ENCODE peak calls at places on chromosomes 4 and X, in ten cellular contexts. E is testis; B is tibial artery; K is CD8-positive, alpha-beta T cell; M is IMR-90; O is right lobe of liver; T is uterus; P is spleen; N is MM.1S; G is HepG2. L is an unnamed sample. For H3K4me1, the result is how much of the 10 kb centered on the place peaks cover.

GRCh38 chrX:65894138-65894537 is 145.7 kb downstream of the VSIG4 start:
- DNase-seq in P (peak), T (no peak), G (no peak), E (no peak), M (no peak), K (peak), B (no peak), N (no peak), O (no peak), L (peak)

GRCh38 chr4:127534041-127534440 is 98.7 kb upstream of the INTU start:
- DNase-seq in N (no peak), O (no peak), M (no peak), K (no peak), E (no peak), P (no peak), B (no peak), T (no peak), G (no peak), L (no peak)

GRCh38 chrX:143437439-143437838 is 79.8 kb downstream of the SPANXN3 start:
- DNase-seq in B (no peak), T (no peak), O (no peak), N (peak), E (no peak), K (no peak), G (no peak), P (no peak), M (no peak), L (no peak)

GRCh38 chr4:94691552-94691951 is 66.2 kb upstream of the BMPR1B start:
- DNase-seq in N (no peak), K (no peak), T (no peak), P (no peak), O (no peak), B (no peak), G (no peak), M (no peak), E (no peak), L (no peak)

GRCh38 chrX:132909643-132910042 is 48.8 kb downstream of the HS6ST2 start:
- DNase-seq in G (no peak), P (no peak), M (peak), T (no peak), E (no peak), N (no peak), K (no peak), O (no peak), B (no peak), L (no peak)

GRCh38 chr4:145774473-145774872 is 94.5 kb downstream of the C4orf51 start:
- DNase-seq in K (no peak), M (no peak), G (no peak), O (no peak), P (no peak), E (no peak), B (no peak), N (no peak), T (no peak), L (no peak)

GRCh38 chr4:73814679-73815078 is 21.8 kb upstream of the CXCL6 start:
- DNase-seq in E (no peak), B (no peak), K (no peak), O (no peak), M (no peak), P (no peak), T (no peak), G (no peak), N (no peak), L (no peak)

GRCh38 chrX:154091678-154092077 is 5.8 kb downstream of the MECP2 start:
- DNase-seq in O (no peak), K (peak), G (no peak), B (no peak), N (no peak), P (no peak), T (no peak), M (no peak), E (peak), L (peak)

GRCh38 chr4:188934320-188934975 is 795.2 kb downstream of the TRIML1 start:
- DNase-seq in E (no peak), P (no peak), T (no peak), N (no peak), O (no peak), G (no peak), M (peak), B (no peak), K (no peak), L (no peak)

GRCh38 chr4:80393246-80393969 is 57.9 kb downstream of the CFAP299 start:
- DNase-seq in G (no peak), T (no peak), B (no peak), N (no peak), E (no peak), P (no peak), K (no peak), M (peak), O (no peak), L (no peak)

GRCh38 chrX:11944486-11944885 is 186.4 kb downstream of the MSL3 start:
- DNase-seq in B (no peak), P (no peak), E (peak), M (peak), N (no peak), G (no peak), O (no peak), K (no peak), T (no peak), L (no peak)

GRCh38 chr4:159341486-159341885 is 238.6 kb downstream of the RAPGEF2 start:
- DNase-seq in E (no peak), K (no peak), N (no peak), M (peak), O (no peak), T (no peak), G (peak), P (no peak), B (no peak), L (no peak)

GRCh38 chr4:37689353-37689752 is 3.2 kb upstream of the RELL1 start:
- DNase-seq in M (no peak), G (no peak), P (no peak), B (no peak), O (no peak), T (no peak), N (no peak), E (no peak), K (no peak), L (no peak)

GRCh38 chr4:123200417-123200945 is 196.1 kb upstream of the SPRY1 start:
- DNase-seq in E (no peak), O (no peak), M (no peak), P (no peak), B (no peak), N (no peak), G (no peak), K (no peak), T (no peak), L (no peak)

DNA sequence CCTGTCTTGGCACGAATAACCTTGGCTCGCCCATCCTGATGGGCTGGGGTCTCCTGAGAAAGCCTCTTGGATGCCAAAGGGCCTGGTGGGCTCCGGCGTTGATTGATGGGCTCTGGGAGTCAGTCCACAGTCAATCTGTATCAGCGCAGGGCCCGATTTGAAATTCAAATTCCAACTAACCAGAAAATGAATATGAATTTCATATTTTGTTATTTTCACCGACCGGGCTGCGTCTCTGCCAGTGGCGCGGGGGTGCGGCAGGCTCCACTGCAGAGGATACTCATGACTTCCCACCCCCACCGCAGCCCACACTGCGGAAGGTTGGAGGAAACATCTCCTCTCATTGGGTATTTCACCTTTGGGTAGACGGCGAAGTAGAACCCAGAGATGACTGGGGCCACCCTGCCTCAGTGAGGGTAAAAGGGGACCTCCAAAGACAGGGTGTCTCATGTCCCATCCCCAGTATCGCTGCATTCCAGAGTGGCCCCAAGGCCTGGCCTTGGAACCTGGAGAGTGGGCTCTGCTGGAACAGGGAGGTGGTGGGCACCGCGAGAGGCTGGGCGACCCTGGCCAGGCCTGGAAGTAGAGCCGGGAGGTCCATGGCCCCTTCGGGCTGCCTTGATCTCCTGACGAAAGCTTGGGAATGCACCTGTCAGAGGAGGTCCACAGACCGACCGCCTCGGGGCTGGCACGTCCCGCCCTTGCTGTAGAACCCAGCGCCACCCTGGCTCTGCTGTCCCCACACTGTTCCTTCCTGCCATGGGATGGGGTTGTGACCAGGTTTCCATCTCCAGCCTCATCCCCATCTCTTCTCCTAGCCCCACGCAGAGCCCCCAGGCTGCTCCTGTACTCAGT is 54.8 kb upstream of the SORCS2 start:
- DNase-seq in P (no peak), M (no peak), G (no peak), N (no peak), O (no peak), B (no peak), K (no peak), E (no peak), T (no peak), L (no peak)
- H3K27ac ChIP-seq in P (no peak), M (no peak), G (no peak), N (no peak), O (no peak), B (no peak), K (no peak), E (no peak), T (no peak), L (no peak)

GRCh38 chrX:134886201-134886600 is 104.6 kb upstream of the SMIM10 start:
- DNase-seq in T (no peak), M (peak), G (peak), P (no peak), K (no peak), N (no peak), O (no peak), B (no peak), E (no peak), L (no peak)

GRCh38 chrX:134883134-134883700 is 107.6 kb upstream of the SMIM10 start:
- DNase-seq in G (no peak), K (no peak), N (no peak), P (no peak), M (no peak), B (no peak), T (no peak), O (no peak), E (no peak), L (no peak)

GRCh38 chrX:134880866-134881265 is 109.9 kb upstream of the SMIM10 start:
- DNase-seq in G (no peak), E (peak), P (no peak), O (no peak), B (no peak), K (no peak), M (peak), N (no peak), T (no peak), L (no peak)

GRCh38 chrX:134885336-134886016 is 105.3 kb upstream of the SMIM10 start:
- DNase-seq in T (no peak), E (no peak), P (no peak), K (no peak), N (no peak), G (peak), O (no peak), B (no peak), M (no peak), L (no peak)
- H3K4me1 ChIP-seq in T (under half), E (under half), P (under half), K (under half), N (under half), G (under half), O (under half), B (under half), M (under half), L (under half)

DNA sequence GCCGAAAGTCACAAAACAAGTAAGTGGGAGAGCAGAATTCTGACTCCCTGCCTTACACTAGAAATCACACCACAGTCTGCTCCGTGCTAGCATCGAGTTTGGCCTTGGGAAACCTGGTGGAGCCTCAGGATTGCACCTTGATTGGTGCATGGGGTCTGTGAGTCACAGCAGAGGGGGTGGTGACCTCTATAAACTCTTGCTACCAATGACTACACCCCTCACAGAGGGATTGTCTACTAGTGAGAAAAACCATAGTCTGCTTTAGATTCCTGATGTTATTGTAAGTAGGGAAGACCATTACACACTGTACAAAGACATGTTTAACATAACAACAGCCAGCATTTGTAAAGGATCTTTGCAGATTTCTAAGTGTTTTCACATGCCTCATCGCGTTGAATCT is 55.6 kb upstream of the KDR start:
- DNase-seq in T (no peak), M (no peak), G (no peak), N (no peak), B (no peak), E (no peak), K (no peak), P (no peak), O (no peak), L (no peak)
- H3K27ac ChIP-seq in T (no peak), M (no peak), G (no peak), N (no peak), B (no peak), E (no peak), K (no peak), P (no peak), O (no peak), L (no peak)

DNA sequence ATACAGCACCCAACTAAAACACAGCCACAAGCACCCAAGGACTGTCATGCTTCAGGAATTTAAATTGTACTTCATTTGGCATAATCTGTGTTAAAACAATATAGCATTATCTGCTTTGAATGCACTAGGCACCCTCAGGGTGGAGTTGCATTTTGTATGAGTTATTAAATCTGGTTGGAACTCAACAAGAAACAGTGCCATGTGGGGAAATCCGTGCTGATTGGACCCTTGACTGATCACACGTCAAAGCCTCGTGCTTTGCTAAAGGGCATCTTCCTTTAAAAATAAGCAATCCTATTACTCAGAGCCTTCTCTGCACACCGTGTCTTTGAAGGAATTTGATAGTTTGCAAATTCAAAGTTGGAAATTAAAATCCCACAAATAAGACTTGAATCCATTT is 35.4 kb downstream of the IGFBP7 start:
- DNase-seq in K (no peak), E (no peak), G (no peak), O (no peak), P (no peak), M (peak), B (no peak), N (no peak), T (no peak), L (no peak)
- H3K4me1 ChIP-seq in K (under half), E (under half), G (under half), O (under half), P (under half), M (under half), B (under half), N (under half), T (under half), L (under half)

GRCh38 chr4:134510544-134510943 is 309.0 kb upstream of the PABPC4L start:
- DNase-seq in K (no peak), G (no peak), N (no peak), B (no peak), O (no peak), E (no peak), P (no peak), M (no peak), T (no peak), L (no peak)
- H3K27ac ChIP-seq in K (no peak), G (no peak), N (no peak), B (no peak), O (no peak), E (no peak), P (no peak), M (no peak), T (no peak), L (no peak)

GRCh38 chrX:69136546-69137331 is 28.5 kb downstream of the PJA1 start:
- DNase-seq in E (peak), N (no peak), O (no peak), M (no peak), P (peak), T (peak), B (no peak), K (no peak), G (no peak), L (no peak)
- H3K4me1 ChIP-seq in E (under half), N (under half), O (under half), M (under half), P (under half), T (under half), B (under half), K (under half), G (under half), L (under half)

GRCh38 chr4:10173754-10174749 is 57.5 kb upstream of the WDR1 start:
- DNase-seq in O (peak), B (no peak), E (no peak), G (no peak), M (no peak), P (no peak), T (peak), N (no peak), K (no peak), L (no peak)

GRCh38 chr4:10169839-10170387 is 53.3 kb upstream of the WDR1 start:
- DNase-seq in G (no peak), B (no peak), N (no peak), K (no peak), M (no peak), E (no peak), O (no peak), P (no peak), T (no peak), L (no peak)

GRCh38 chr4:10173039-10173753 is 56.6 kb upstream of the WDR1 start:
- DNase-seq in M (peak), T (peak), N (no peak), P (no peak), K (no peak), G (no peak), O (no peak), E (no peak), B (no peak), L (no peak)

GRCh38 chr4:10171055-10171454 is 54.5 kb upstream of the WDR1 start:
- DNase-seq in M (no peak), B (no peak), T (no peak), N (no peak), P (no peak), G (no peak), O (no peak), K (no peak), E (no peak), L (no peak)

GRCh38 chr4:10172278-10173038 is 55.9 kb upstream of the WDR1 start:
- DNase-seq in T (no peak), P (no peak), N (no peak), E (no peak), G (no peak), O (no peak), K (no peak), B (no peak), M (no peak), L (no peak)
- H3K27ac ChIP-seq in T (peak), P (no peak), N (no peak), E (no peak), G (no peak), O (no peak), K (no peak), B (no peak), M (no peak), L (peak)

GRCh38 chr4:52865305-52865704 is 3.2 kb downstream of the RASL11B start:
- DNase-seq in B (no peak), M (no peak), O (no peak), G (no peak), K (no peak), E (no peak), T (no peak), N (no peak), P (no peak), L (no peak)
- H3K4me1 ChIP-seq in B (under half), M (under half), O (under half), G (under half), K (under half), E (under half), T (under half), N (under half), P (under half), L (under half)

GRCh38 chr4:136690363-136690762 is 841.9 kb downstream of the PCDH18 start:
- DNase-seq in N (no peak), K (no peak), T (no peak), G (no peak), E (no peak), M (peak), B (no peak), P (no peak), O (no peak), L (no peak)
- H3K27ac ChIP-seq in N (no peak), K (no peak), T (no peak), G (no peak), E (no peak), M (no peak), B (no peak), P (no peak), O (no peak), L (no peak)

DNA sequence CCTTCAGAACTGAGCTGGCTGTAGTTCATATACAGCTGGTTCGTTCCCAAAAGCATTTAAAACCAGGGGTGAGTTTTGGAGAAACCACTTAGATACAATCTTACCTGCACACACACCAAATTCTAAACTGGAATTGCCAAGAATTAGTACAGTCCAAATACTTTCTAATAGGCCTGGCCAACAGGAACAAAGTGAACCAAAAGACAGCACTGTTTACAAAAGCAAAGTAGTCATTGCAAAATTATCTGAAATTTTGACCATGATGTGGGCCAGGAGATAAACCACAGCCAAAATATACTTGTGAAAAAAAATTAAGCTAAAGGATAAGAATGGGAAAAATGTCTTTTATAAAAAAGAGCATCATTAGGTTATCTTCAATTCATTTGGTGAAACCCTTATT is 37.9 kb upstream of the NAP1L5 start:
- DNase-seq in N (no peak), O (no peak), G (no peak), T (no peak), E (no peak), P (no peak), M (peak), B (no peak), K (no peak), L (no peak)
- H3K4me1 ChIP-seq in N (under half), O (under half), G (under half), T (under half), E (under half), P (under half), M (under half), B (under half), K (under half), L (under half)

L was measured in CD8-positive, alpha-beta memory T cell.